ENCODE peak calls at places on chromosome 5, in nine cellular contexts. V is A549, A is suprapubic skin, L is tibial nerve, Y is mesothelial cell of epicardium, Z is fibroblast of mammary gland, M is LNCaP clone FGC, H is Peyer's patch, T is H9. R is an unnamed sample.

GRCh38 chr5:139745121-139745799 is 50.3 kb upstream of the PSD2 start:
- DNase-seq in L (peak; percentile 22), V (peak; percentile 75), M (no peak), Z (peak; percentile 89), T (peak; percentile 72), A (no peak), H (peak; percentile 48), Y (no peak), R (no peak)

GRCh38 chr5:36444582-36444999 is 142.9 kb upstream of the RANBP3L start:
- DNase-seq in M (peak; percentile 56), H (no peak), L (peak; percentile 23), A (no peak), V (no peak), Y (no peak), Z (peak; percentile 61), T (no peak), R (peak; percentile 60)

GRCh38 chr5:87020099-87020934 is 247.4 kb upstream of the RASA1 start:
- DNase-seq in Y (no peak), L (no peak), T (peak; percentile 47), V (no peak), M (no peak), H (no peak), A (peak; percentile 55), Z (peak; percentile 15), R (peak; percentile 49)

GRCh38 chr5:7884491-7885273 is 15.7 kb downstream of the MTRR start:
- DNase-seq in M (no peak), Z (no peak), H (no peak), T (no peak), A (no peak), V (no peak), L (no peak), Y (no peak), R (peak; percentile 50)

GRCh38 chr5:143064207-143064606 is 294.0 kb downstream of the ARHGAP26 start:
- DNase-seq in H (no peak), V (peak; percentile 21), A (no peak), T (no peak), L (no peak), Y (no peak), Z (peak; percentile 81), M (no peak), R (no peak)

GRCh38 chr5:91963166-91963565 is 580.0 kb upstream of the ARRDC3 start:
- DNase-seq in V (no peak), A (no peak), Y (no peak), H (no peak), L (no peak), M (no peak), T (no peak), Z (no peak), R (no peak)

GRCh38 chr5:116887104-116887503 is 312.5 kb upstream of the SEMA6A start:
- DNase-seq in A (no peak), M (no peak), H (no peak), T (no peak), L (no peak), V (no peak), Y (no peak), Z (no peak), R (no peak)

GRCh38 chr5:33761139-33761538 is 130.7 kb downstream of the ADAMTS12 start:
- DNase-seq in T (peak; percentile 49), M (no peak), V (no peak), A (no peak), H (no peak), Y (no peak), L (no peak), Z (no peak), R (no peak)

GRCh38 chr5:35319231-35320002 is 89.1 kb upstream of the PRLR start:
- DNase-seq in H (no peak), Z (peak; percentile 63), V (no peak), L (peak; percentile 65), T (no peak), Y (no peak), A (peak; percentile 80), M (no peak), R (no peak)

GRCh38 chr5:81626524-81626923 is 124.4 kb downstream of the SSBP2 start:
- DNase-seq in M (no peak), T (no peak), H (no peak), V (peak; percentile 87), A (no peak), Y (no peak), L (no peak), Z (peak; percentile 78), R (no peak)

GRCh38 chr5:100520348-100520747 is 14.8 kb upstream of the FAM174A start:
- DNase-seq in T (peak; percentile 70), M (no peak), V (peak; percentile 4), Y (no peak), Z (no peak), H (no peak), L (no peak), A (no peak), R (no peak)

GRCh38 chr5:74903165-74903787 is 37.1 kb upstream of the FAM169A start:
- DNase-seq in Y (no peak), T (peak; percentile 92), Z (peak; percentile 2), V (peak; percentile 57), A (no peak), L (no peak), M (peak; percentile 70), H (peak; percentile 77), R (no peak)

DNA sequence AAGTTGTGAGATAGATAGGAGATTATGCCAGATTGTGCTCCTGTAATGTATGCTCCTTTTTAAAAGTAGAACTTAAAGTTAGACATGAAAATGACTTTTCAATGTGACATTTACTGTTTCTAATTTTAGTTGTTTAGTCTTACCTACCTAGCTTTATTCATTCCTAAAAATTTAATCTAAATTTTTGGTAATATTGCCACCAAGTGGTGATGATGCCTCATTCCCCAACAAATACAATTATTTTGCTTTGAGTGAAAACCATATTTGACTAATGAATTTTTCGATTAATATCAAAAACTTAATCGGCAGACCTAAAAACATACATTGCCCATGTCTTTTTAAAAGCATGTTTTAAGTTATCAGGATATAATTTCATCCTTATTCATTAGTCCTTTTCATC is 25.6 kb downstream of the PPWD1 start:
- DNase-seq in M (no peak), T (no peak), Z (no peak), L (no peak), Y (no peak), V (no peak), A (no peak), H (no peak), R (no peak)
- TF ChIP-seq CTCF in M (peak; percentile 8), T (no peak), Z (no peak), L (no peak), Y (no peak), V (peak; percentile 30), A (no peak), H (no peak), R (no peak)

GRCh38 chr5:121160591-121160990 is 691.1 kb upstream of the FTMT start:
- DNase-seq in M (no peak), Y (no peak), Z (no peak), L (no peak), H (no peak), T (no peak), A (no peak), V (no peak), R (no peak)

DNA sequence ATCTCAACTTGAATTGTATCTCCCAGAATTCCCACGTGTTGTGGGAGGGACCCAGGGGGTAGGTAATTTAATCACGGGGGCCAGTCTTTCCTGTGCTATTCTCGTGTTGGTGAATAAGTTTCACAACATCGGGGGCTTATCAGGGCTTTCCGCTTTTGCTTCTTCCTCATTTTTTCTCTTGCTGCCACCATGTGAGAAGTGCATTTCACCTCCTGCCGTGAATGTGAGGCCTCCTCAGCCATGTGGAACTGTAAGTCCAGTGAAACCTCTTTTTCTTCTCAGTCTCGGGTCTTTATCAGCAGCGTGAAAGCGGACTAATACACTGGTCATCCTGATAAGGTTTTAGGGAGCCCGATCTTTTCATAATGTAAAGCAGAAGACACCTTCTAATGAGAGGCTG is 687.0 kb upstream of the FTMT start:
- DNase-seq in M (no peak), H (no peak), Z (no peak), Y (no peak), A (no peak), V (no peak), L (no peak), T (no peak), R (no peak)
- TF ChIP-seq CTCF in M (no peak), H (no peak), Z (no peak), Y (no peak), A (no peak), V (no peak), L (no peak), T (no peak), R (no peak)

GRCh38 chr5:60685028-60685427 is 14.9 kb downstream of the DEPDC1B start:
- DNase-seq in T (no peak), L (no peak), M (no peak), V (no peak), A (no peak), H (no peak), Z (no peak), Y (no peak), R (no peak)
- TF ChIP-seq CTCF in T (no peak), L (no peak), M (no peak), V (no peak), A (no peak), H (no peak), Z (no peak), Y (no peak), R (no peak)

GRCh38 chr5:159100928-159101646 is 1.4 kb upstream of the EBF1 start:
- DNase-seq in A (no peak), Y (no peak), H (no peak), L (no peak), Z (no peak), V (no peak), T (no peak), M (no peak), R (no peak)

GRCh38 chr5:159097461-159098284 is 2.0 kb downstream of the EBF1 start:
- DNase-seq in Z (peak; percentile 62), A (no peak), T (peak; percentile 39), V (no peak), Y (no peak), L (peak; percentile 17), H (no peak), M (no peak), R (peak; percentile 66)

GRCh38 chr5:159098285-159099048 is 1.2 kb downstream of the EBF1 start:
- DNase-seq in T (no peak), L (no peak), M (no peak), A (no peak), Y (no peak), Z (no peak), V (no peak), H (no peak), R (no peak)

GRCh38 chr5:159100022-159100927 is 559 bp upstream of the EBF1 start:
- DNase-seq in T (peak; percentile 94), Y (peak; percentile 90), H (peak; percentile 84), L (peak; percentile 91), V (peak; percentile 94), A (peak; percentile 94), Z (peak; percentile 95), M (peak; percentile 30), R (peak; percentile 96)

DNA sequence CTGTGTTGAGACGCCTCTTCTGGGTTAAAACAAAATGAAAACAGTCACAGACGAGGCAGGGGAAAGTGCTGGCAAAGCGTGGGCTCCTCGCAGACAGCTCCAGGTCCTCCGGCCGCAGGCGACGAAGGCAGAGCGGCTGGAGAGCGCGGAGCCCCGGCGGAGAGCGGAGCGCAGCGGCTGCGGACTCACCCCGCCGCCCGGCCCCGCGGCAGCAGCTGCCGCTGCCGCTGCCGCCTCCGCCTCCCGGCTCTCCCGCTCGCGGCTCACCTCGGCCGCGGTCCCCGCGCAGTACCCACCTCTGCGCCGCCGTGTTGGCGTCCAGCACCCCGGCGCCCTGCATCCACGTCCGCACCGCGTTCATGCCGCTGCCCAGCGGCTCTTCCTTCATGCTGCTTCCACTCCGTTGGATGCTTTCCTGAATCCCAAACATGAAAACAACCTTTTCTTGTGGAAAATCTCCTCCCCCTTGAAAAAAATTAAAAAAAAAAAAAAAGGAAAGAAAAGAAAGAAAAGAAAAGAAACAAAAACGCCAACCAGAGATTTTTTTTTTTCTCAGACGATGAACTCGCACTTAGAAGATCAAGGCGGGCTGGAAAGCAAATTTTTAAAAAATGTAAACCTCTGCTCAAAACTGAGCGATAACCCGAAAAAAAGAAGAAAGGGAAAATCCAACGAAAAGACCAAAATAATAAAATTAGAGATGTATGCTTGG is 511 bp downstream of the EBF1 start:
- DNase-seq in A (no peak), V (peak; percentile 58), H (peak; percentile 52), M (no peak), Y (peak; percentile 64), T (peak; percentile 36), L (no peak), Z (peak; percentile 38), R (peak; percentile 71)
- TF ChIP-seq CTCF in A (no peak), V (no peak), H (no peak), M (no peak), Y (no peak), T (no peak), L (no peak), Z (no peak), R (no peak)

R was measured in dorsolateral prefrontal cortex.